ENCODE peak calls at places on chromosomes 2 and 18, in ten cellular contexts. L is cardiac muscle cell; K is NCI-H774; G is A172; I is GM13976; Y is EH; A is HL-60; N is naive thymus-derived CD8-positive, alpha-beta T cell; D is NAMALWA; C is A673. O is an unnamed sample.

GRCh38 chr2:207341114-207341750 is 175.5 kb upstream of the KLF7 start:
- DNase-seq in L (no peak), K (no peak), G (no peak), I (no peak), Y (no peak), A (no peak), N (no peak), D (no peak), C (no peak), O (no peak)

GRCh38 chr2:155842103-155842502 is 490.4 kb downstream of the NR4A2 start:
- DNase-seq in L (peak), K (no peak), G (peak), I (no peak), Y (no peak), A (no peak), N (no peak), D (no peak), C (no peak), O (peak)

GRCh38 chr2:140539506-140539905 is 1591.3 kb downstream of the LRP1B start:
- DNase-seq in L (no peak), K (no peak), G (no peak), I (no peak), Y (no peak), A (no peak), N (no peak), D (no peak), C (no peak), O (no peak)

GRCh38 chr2:117785740-117786139 is 28.8 kb upstream of the DDX18 start:
- DNase-seq in L (peak), K (peak), G (peak), I (peak), Y (peak), A (peak), N (peak), D (peak), C (peak), O (peak)

GRCh38 chr2:33442528-33443069 is 33.9 kb upstream of the RASGRP3 start:
- DNase-seq in L (peak), K (no peak), G (no peak), I (no peak), Y (no peak), A (no peak), N (no peak), D (no peak), C (peak), O (no peak)

GRCh38 chr2:174596994-174597346 is 634 bp downstream of the WIPF1 start:
- DNase-seq in L (no peak), K (no peak), G (no peak), I (no peak), Y (no peak), A (no peak), N (no peak), D (peak), C (no peak), O (no peak)

GRCh38 chr18:59096098-59096779 is 43.4 kb upstream of the SEC11C start:
- DNase-seq in L (no peak), K (peak), G (no peak), I (no peak), Y (no peak), A (no peak), N (no peak), D (no peak), C (no peak), O (no peak)

GRCh38 chr2:180991820-180992219 is 11.4 kb downstream of the UBE2E3 start:
- DNase-seq in L (no peak), K (no peak), G (no peak), I (no peak), Y (no peak), A (no peak), N (no peak), D (no peak), C (no peak), O (no peak)

GRCh38 chr2:229665158-229665557 is 49.2 kb downstream of the DNER start:
- DNase-seq in L (no peak), K (no peak), G (no peak), I (no peak), Y (no peak), A (no peak), N (no peak), D (no peak), C (no peak), O (no peak)

GRCh38 chr2:3940661-3941060 is 237.3 kb downstream of the DCDC2C start:
- DNase-seq in L (no peak), K (no peak), G (no peak), I (no peak), Y (no peak), A (no peak), N (no peak), D (no peak), C (no peak), O (no peak)

GRCh38 chr2:217254111-217254510 is 394.2 kb upstream of the TNP1 start:
- DNase-seq in L (no peak), K (no peak), G (no peak), I (no peak), Y (no peak), A (no peak), N (no peak), D (no peak), C (no peak), O (no peak)

GRCh38 chr18:35029770-35030169 is 11.4 kb upstream of the MAPRE2 start:
- DNase-seq in L (no peak), K (no peak), G (no peak), I (peak), Y (peak), A (no peak), N (no peak), D (peak), C (no peak), O (peak)

GRCh38 chr2:110858135-110858737 is 125.9 kb downstream of the ACOXL start:
- DNase-seq in L (no peak), K (no peak), G (no peak), I (peak), Y (no peak), A (no peak), N (peak), D (peak), C (no peak), O (no peak)

GRCh38 chr18:23107718-23108117 is 27.6 kb upstream of the CABLES1 start:
- DNase-seq in L (no peak), K (no peak), G (no peak), I (no peak), Y (no peak), A (no peak), N (no peak), D (no peak), C (peak), O (peak)

GRCh38 chr18:46622451-46622850 is 34.6 kb downstream of the LOXHD1 start:
- DNase-seq in L (no peak), K (no peak), G (no peak), I (no peak), Y (no peak), A (no peak), N (no peak), D (no peak), C (no peak), O (no peak)

GRCh38 chr2:216557413-216557812 is 58.8 kb downstream of the RPL37A start:
- DNase-seq in L (no peak), K (no peak), G (no peak), I (no peak), Y (no peak), A (no peak), N (no peak), D (no peak), C (no peak), O (no peak)

GRCh38 chr2:11155326-11156059 is at the start of gene SLC66A3:
- DNase-seq in L (peak), K (peak), G (peak), I (no peak), Y (peak), A (peak), N (peak), D (peak), C (peak), O (peak)

GRCh38 chr2:200787351-200788128 is 24.2 kb upstream of the BZW1 start:
- DNase-seq in L (peak), K (no peak), G (peak), I (no peak), Y (peak), A (no peak), N (no peak), D (no peak), C (no peak), O (peak)